ENCODE peak calls at places on chromosomes 13 and 19, in nine cellular contexts. M is GM13977; J is sciatic nerve; Y is stimulated activated naive CD8-positive, alpha-beta T cell treated with anti-CD3 and anti-CD28 coated beads, Interleukin-15, amount 100 ng/mL, for 72 hours; K is midbrain; E is stimulated activated CD4-positive, alpha-beta T cell treated with anti-CD3 and anti-CD28 coated beads, Interleukin-2, amount 100 ng/mL, for 48 hours; Q is ELF-1; L is CD8-positive, alpha-beta T cell; F is activated T-helper 1 cell treated with anti-CD3 and anti-CD28 coated beads, Interleukin-2, amount 50 U/mL, for 16 hours. D is an unnamed sample.

GRCh38 chr13:96053003-96053703 is at the start of gene UGGT2:
- DNase-seq in M (peak; percentile 98), J (peak; percentile 95), Y (peak; percentile 5), K (peak; percentile 94), E (no peak), Q (peak; percentile 93), L (no peak), F (no peak), D (peak; percentile 98)

GRCh38 chr19:19444694-19445155 is 39.2 kb downstream of the GATAD2A start:
- DNase-seq in M (no peak), J (no peak), Y (no peak), K (no peak), E (no peak), Q (no peak), L (peak; percentile 37), F (no peak), D (no peak)

GRCh38 chr13:98981596-98982195 is 3.8 kb upstream of the DOCK9 start:
- DNase-seq in M (no peak), J (no peak), Y (no peak), K (no peak), E (no peak), Q (peak; percentile 49), L (no peak), F (no peak), D (no peak)

GRCh38 chr19:50427997-50428425 is 4.7 kb upstream of the MYBPC2 start:
- DNase-seq in M (no peak), J (peak; percentile 91), Y (no peak), K (peak; percentile 75), E (no peak), Q (peak; percentile 62), L (peak; percentile 46), F (no peak), D (peak; percentile 94)

GRCh38 chr19:43765109-43765876 is 10.5 kb upstream of the SMG9 start:
- DNase-seq in M (peak; percentile 74), J (no peak), Y (peak; percentile 75), K (no peak), E (peak; percentile 75), Q (peak; percentile 83), L (peak; percentile 75), F (peak; percentile 51), D (peak; percentile 87)

GRCh38 chr13:20993661-20994440 is 67.5 kb downstream of the LATS2 start:
- DNase-seq in M (no peak), J (peak; percentile 50), Y (no peak), K (no peak), E (no peak), Q (no peak), L (no peak), F (no peak), D (no peak)

GRCh38 chr13:60970736-60971135 is 444.9 kb downstream of the PCDH20 start:
- DNase-seq in M (no peak), J (no peak), Y (no peak), K (no peak), E (no peak), Q (peak; percentile 65), L (no peak), F (no peak), D (no peak)

GRCh38 chr13:98998831-98999634 is 21.2 kb upstream of the DOCK9 start:
- DNase-seq in M (no peak), J (no peak), Y (peak; percentile 23), K (no peak), E (no peak), Q (no peak), L (peak; percentile 30), F (no peak), D (no peak)

GRCh38 chr13:33401238-33401637 is 115.7 kb upstream of the STARD13 start:
- DNase-seq in M (no peak), J (no peak), Y (no peak), K (no peak), E (no peak), Q (no peak), L (no peak), F (no peak), D (peak; percentile 81)

GRCh38 chr19:8731428-8732169 is 10.2 kb downstream of the OR2Z1 start:
- DNase-seq in M (no peak), J (no peak), Y (no peak), K (no peak), E (no peak), Q (peak; percentile 37), L (no peak), F (no peak), D (no peak)

GRCh38 chr13:77034883-77035282 is 7.9 kb upstream of the FBXL3 start:
- DNase-seq in M (no peak), J (no peak), Y (no peak), K (no peak), E (no peak), Q (no peak), L (no peak), F (no peak), D (no peak)

GRCh38 chr19:58361900-58362271 is 665 bp downstream of the ZNF497 start:
- DNase-seq in M (peak; percentile 70), J (peak; percentile 75), Y (peak; percentile 58), K (no peak), E (peak; percentile 42), Q (no peak), L (peak; percentile 47), F (no peak), D (no peak)

GRCh38 chr13:111508164-111508870 is 187.9 kb downstream of the TEX29 start:
- DNase-seq in M (no peak), J (peak; percentile 35), Y (no peak), K (no peak), E (no peak), Q (no peak), L (no peak), F (no peak), D (no peak)

GRCh38 chr19:18663940-18664530 is 19.4 kb upstream of the CRTC1 start:
- DNase-seq in M (no peak), J (no peak), Y (no peak), K (no peak), E (no peak), Q (no peak), L (peak; percentile 48), F (no peak), D (no peak)

GRCh38 chr19:48513289-48514122 is 1.9 kb upstream of the LMTK3 start:
- DNase-seq in M (peak; percentile 88), J (no peak), Y (peak; percentile 65), K (peak; percentile 85), E (peak; percentile 57), Q (peak; percentile 79), L (peak; percentile 78), F (peak; percentile 40), D (peak; percentile 75)

GRCh38 chr13:113187905-113188595 is 20.4 kb downstream of the PCID2 start:
- DNase-seq in M (no peak), J (no peak), Y (no peak), K (no peak), E (no peak), Q (no peak), L (no peak), F (no peak), D (no peak)

GRCh38 chr13:45231722-45232121 is 30.9 kb upstream of the KCTD4 start:
- DNase-seq in M (peak; percentile 19), J (no peak), Y (no peak), K (no peak), E (no peak), Q (no peak), L (no peak), F (no peak), D (no peak)

GRCh38 chr19:17997969-17998826 is 9.8 kb upstream of the ARRDC2 start:
- DNase-seq in M (no peak), J (no peak), Y (no peak), K (no peak), E (no peak), Q (no peak), L (no peak), F (no peak), D (no peak)

GRCh38 chr19:29211562-29212416 is 1.2 kb downstream of the UQCRFS1 start:
- DNase-seq in M (peak; percentile 27), J (no peak), Y (no peak), K (no peak), E (no peak), Q (peak; percentile 16), L (peak; percentile 39), F (no peak), D (no peak)

GRCh38 chr13:42660367-42660965 is 86.5 kb downstream of the TNFSF11 start:
- DNase-seq in M (no peak), J (no peak), Y (no peak), K (no peak), E (no peak), Q (no peak), L (no peak), F (no peak), D (no peak)

GRCh38 chr19:9913237-9914000 is 22.9 kb downstream of the OLFM2 start:
- DNase-seq in M (peak; percentile 59), J (no peak), Y (no peak), K (peak; percentile 12), E (no peak), Q (no peak), L (no peak), F (no peak), D (no peak)

GRCh38 chr19:34733266-34733825 is 697 bp upstream of the ZNF181 start:
- DNase-seq in M (no peak), J (peak; percentile 69), Y (no peak), K (no peak), E (no peak), Q (no peak), L (no peak), F (no peak), D (peak; percentile 75)

GRCh38 chr13:112940236-112940635 is 28.8 kb upstream of the MCF2L start:
- DNase-seq in M (no peak), J (no peak), Y (no peak), K (peak; percentile 45), E (no peak), Q (no peak), L (no peak), F (no peak), D (peak; percentile 55)

GRCh38 chr19:32104465-32105235 is 240.8 kb upstream of the ZNF507 start:
- DNase-seq in M (no peak), J (no peak), Y (no peak), K (no peak), E (no peak), Q (peak; percentile 16), L (no peak), F (no peak), D (no peak)

GRCh38 chr19:35474104-35474503 is 16.2 kb downstream of the KRTDAP start:
- DNase-seq in M (no peak), J (no peak), Y (no peak), K (no peak), E (no peak), Q (no peak), L (no peak), F (no peak), D (no peak)

GRCh38 chr13:46896346-46897138 is at the start of gene HTR2A:
- DNase-seq in M (no peak), J (peak; percentile 64), Y (no peak), K (no peak), E (no peak), Q (no peak), L (no peak), F (no peak), D (peak; percentile 66)

GRCh38 chr19:33434886-33435705 is 61.6 kb downstream of the CEBPG start:
- DNase-seq in M (no peak), J (no peak), Y (no peak), K (no peak), E (no peak), Q (peak; percentile 43), L (no peak), F (no peak), D (peak; percentile 64)

GRCh38 chr19:28396259-28396940 is 816.6 kb downstream of the UQCRFS1 start:
- DNase-seq in M (no peak), J (no peak), Y (no peak), K (no peak), E (no peak), Q (peak; percentile 77), L (no peak), F (no peak), D (no peak)

GRCh38 chr19:45177817-45178261 is at the start of gene TRAPPC6A:
- DNase-seq in M (no peak), J (no peak), Y (no peak), K (no peak), E (no peak), Q (no peak), L (no peak), F (no peak), D (no peak)

GRCh38 chr19:18514800-18515682 is 6.8 kb downstream of the ELL start:
- DNase-seq in M (no peak), J (no peak), Y (no peak), K (no peak), E (no peak), Q (peak; percentile 56), L (peak; percentile 66), F (no peak), D (peak; percentile 83)

GRCh38 chr13:26585136-26585535 is 27.7 kb downstream of the WASF3 start:
- DNase-seq in M (no peak), J (no peak), Y (no peak), K (no peak), E (no peak), Q (no peak), L (no peak), F (no peak), D (no peak)